ENCODE peak calls at places on chromosome 4, in four cellular contexts. S, T, Y and V are unnamed samples.

GRCh38 chr4:16967722-16968121 is 69.3 kb upstream of the LDB2 start:
- DNase-seq in S (no peak), T (no peak), Y (no peak), V (no peak)

GRCh38 chr4:8580321-8581093 is at the start of gene GPR78:
- DNase-seq in S (no peak), T (peak), Y (no peak), V (peak)

GRCh38 chr4:117800636-117801035 is 233.7 kb upstream of the NDST3 start:
- DNase-seq in S (no peak), T (no peak), Y (no peak), V (no peak)

GRCh38 chr4:101020956-101021355 is 326.4 kb downstream of the PPP3CA start:
- DNase-seq in S (no peak), T (no peak), Y (peak), V (no peak)

GRCh38 chr4:113325876-113326615 is 276.6 kb downstream of the ANK2 start:
- DNase-seq in S (no peak), T (no peak), Y (no peak), V (no peak)

GRCh38 chr4:3414421-3415279 is 27.1 kb upstream of the HGFAC start:
- DNase-seq in S (peak), T (no peak), Y (no peak), V (no peak)

GRCh38 chr4:24742773-24743676 is 52.3 kb upstream of the SOD3 start:
- DNase-seq in S (no peak), T (no peak), Y (no peak), V (no peak)

GRCh38 chr4:2008921-2009650 is at the start of gene NELFA:
- DNase-seq in S (peak), T (peak), Y (peak), V (peak)

GRCh38 chr4:72314869-72315268 is 254.2 kb downstream of the ADAMTS3 start:
- DNase-seq in S (no peak), T (no peak), Y (no peak), V (no peak)

GRCh38 chr4:2939383-2940243 is 23.6 kb downstream of the NOP14 start:
- DNase-seq in S (no peak), T (no peak), Y (no peak), V (no peak)

GRCh38 chr4:176660561-176660960 is 132.2 kb downstream of the VEGFC start:
- DNase-seq in S (no peak), T (no peak), Y (no peak), V (no peak)

GRCh38 chr4:176443117-176443516 is 123.4 kb downstream of the SPCS3 start:
- DNase-seq in S (no peak), T (no peak), Y (no peak), V (no peak)

GRCh38 chr4:73692701-73693100 is 47.7 kb upstream of the CXCL8 start:
- DNase-seq in S (no peak), T (no peak), Y (no peak), V (no peak)

GRCh38 chr4:114780205-114780604 is 181.6 kb downstream of the UGT8 start:
- DNase-seq in S (no peak), T (no peak), Y (no peak), V (no peak)

GRCh38 chr4:186699298-186699697 is 24.4 kb downstream of the FAT1 start:
- DNase-seq in S (no peak), T (no peak), Y (no peak), V (no peak)

GRCh38 chr4:159077702-159078495 is 25.0 kb upstream of the RAPGEF2 start:
- DNase-seq in S (no peak), T (no peak), Y (peak), V (peak)

GRCh38 chr4:138734746-138735145 is 280.8 kb upstream of the NOCT start:
- DNase-seq in S (no peak), T (no peak), Y (no peak), V (no peak)

DNA sequence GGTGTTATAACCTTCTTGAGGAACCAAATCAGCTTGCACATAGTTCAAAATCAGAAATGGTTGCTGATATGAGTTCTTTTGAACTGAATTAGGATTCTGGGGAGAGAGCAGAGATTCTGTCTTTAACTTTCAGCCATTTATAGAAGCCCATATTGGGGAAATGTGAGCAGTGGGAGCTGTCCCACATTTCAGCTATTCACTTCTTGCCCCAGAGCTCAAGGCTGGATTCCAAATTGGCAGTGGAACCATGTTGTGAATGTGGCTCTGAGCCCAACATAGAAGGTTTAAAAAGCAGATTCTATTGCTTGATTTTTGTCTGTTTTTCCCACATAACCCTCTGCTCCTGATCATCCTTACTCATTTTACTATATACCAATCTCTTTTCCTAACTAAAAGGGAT is 292.1 kb downstream of the BMPR1B start:
- DNase-seq in S (no peak), T (no peak), Y (no peak), V (no peak)
- TF ChIP-seq SPI1 in S (no peak), T (no peak), Y (no peak), V (no peak)

DNA sequence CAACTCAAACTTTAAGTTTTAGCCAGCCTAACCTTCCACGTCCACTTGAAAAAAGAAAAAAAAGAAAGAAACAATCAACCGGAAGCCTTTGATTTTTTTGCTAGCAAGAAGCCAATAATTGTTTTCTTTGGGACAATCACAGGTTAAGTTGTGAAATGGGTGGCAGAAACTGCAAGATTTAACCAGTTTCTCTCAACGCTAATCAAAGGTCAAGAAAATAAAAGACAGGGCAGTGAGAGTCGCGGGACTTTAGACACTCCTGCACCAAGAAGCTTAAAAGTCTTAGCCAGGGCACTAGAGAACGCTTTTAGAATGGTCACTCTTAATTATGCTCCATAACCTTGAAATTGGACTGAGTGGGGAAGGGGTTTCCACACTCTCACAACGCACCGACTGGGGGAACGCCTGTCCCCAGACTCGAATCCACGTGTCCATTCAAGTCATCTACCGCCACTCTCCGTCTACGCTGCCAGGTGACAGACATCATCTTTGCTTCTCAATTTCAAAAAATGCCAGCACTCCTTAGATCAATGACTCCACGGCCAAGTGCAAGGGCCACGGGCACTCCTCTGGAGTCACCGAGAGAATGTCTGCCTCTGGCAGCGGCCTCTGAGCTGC is 883 bp downstream of the ACSL1 start:
- DNase-seq in S (peak), T (no peak), Y (no peak), V (no peak)
- TF ChIP-seq POLR2AphosphoS5 in S (no peak), T (no peak), Y (no peak), V (no peak)

GRCh38 chr4:140219567-140219966 is 65.6 kb upstream of the MAML3 start:
- DNase-seq in S (no peak), T (no peak), Y (no peak), V (no peak)

GRCh38 chr4:140227286-140227685 is 73.3 kb upstream of the MAML3 start:
- DNase-seq in S (no peak), T (no peak), Y (no peak), V (no peak)

GRCh38 chr4:140222175-140222574 is 68.2 kb upstream of the MAML3 start:
- DNase-seq in S (no peak), T (no peak), Y (no peak), V (no peak)

GRCh38 chr4:140220053-140220452 is 66.1 kb upstream of the MAML3 start:
- DNase-seq in S (no peak), T (no peak), Y (no peak), V (no peak)

GRCh38 chr4:140223056-140223810 is 69.2 kb upstream of the MAML3 start:
- DNase-seq in S (no peak), T (no peak), Y (no peak), V (no peak)
- TF ChIP-seq SPI1 in S (no peak), T (no peak), Y (no peak), V (no peak)

GRCh38 chr4:4662230-4662629 is 120.4 kb upstream of the STX18 start:
- DNase-seq in S (no peak), T (no peak), Y (no peak), V (no peak)

GRCh38 chr4:4663028-4663427 is 121.2 kb upstream of the STX18 start:
- DNase-seq in S (no peak), T (no peak), Y (no peak), V (no peak)

GRCh38 chr4:4658051-4658450 is 116.2 kb upstream of the STX18 start:
- DNase-seq in S (no peak), T (no peak), Y (no peak), V (no peak)

GRCh38 chr4:4656977-4657376 is 115.1 kb upstream of the STX18 start:
- DNase-seq in S (no peak), T (no peak), Y (no peak), V (no peak)

GRCh38 chr4:4659871-4660651 is 118.2 kb upstream of the STX18 start:
- DNase-seq in S (no peak), T (peak), Y (no peak), V (no peak)
- TF ChIP-seq POLR2AphosphoS5 in S (no peak), T (no peak), Y (no peak), V (no peak)